ENCODE peak calls at places on chromosomes 11 and 22, in eight cellular contexts. Z, W, S, J, O, V, L and Q are unnamed samples.

GRCh38 chr11:42234381-42235035 is 775.1 kb upstream of the LRRC4C start:
- DNase-seq in O (no peak), V (no peak), L (no peak), S (no peak), Z (no peak), J (no peak), W (no peak), Q (no peak)

GRCh38 chr11:94732617-94733292 is 35.4 kb upstream of the AMOTL1 start:
- DNase-seq in S (no peak), Z (no peak), O (peak), J (no peak), L (peak), V (no peak), W (no peak), Q (no peak)

GRCh38 chr22:31291716-31292644 is at the start of gene PIK3IP1:
- DNase-seq in S (peak), J (peak), Z (peak), O (peak), V (peak), W (peak), L (peak), Q (peak)

GRCh38 chr11:95688501-95689222 is 100.9 kb downstream of the FAM76B start:
- DNase-seq in W (no peak), L (no peak), V (no peak), Z (no peak), J (no peak), O (no peak), S (no peak), Q (no peak)

GRCh38 chr22:30902496-30903357 is 65.8 kb downstream of the MORC2 start:
- DNase-seq in Z (no peak), L (no peak), V (no peak), W (no peak), O (no peak), J (no peak), S (no peak), Q (no peak)

GRCh38 chr11:94753630-94754029 is 14.5 kb upstream of the AMOTL1 start:
- DNase-seq in S (no peak), W (no peak), J (no peak), L (no peak), Z (no peak), V (no peak), O (no peak), Q (no peak)

GRCh38 chr22:22357024-22357868 is 112.7 kb downstream of the VPREB1 start:
- DNase-seq in L (peak), Z (peak), V (peak), W (peak), O (peak), J (peak), S (peak), Q (peak)

GRCh38 chr22:27905638-27906037 is 13.4 kb downstream of the PITPNB start:
- DNase-seq in O (no peak), W (no peak), S (no peak), L (no peak), J (no peak), Z (no peak), V (no peak), Q (no peak)

GRCh38 chr11:112377946-112378345 is 117.3 kb upstream of the PLET1 start:
- DNase-seq in V (no peak), W (no peak), J (no peak), L (no peak), O (no peak), Z (no peak), S (no peak), Q (no peak)

GRCh38 chr11:66885469-66886316 is 28.8 kb downstream of the LRFN4 start:
- DNase-seq in O (no peak), J (no peak), V (no peak), S (no peak), L (no peak), Z (no peak), W (no peak), Q (no peak)

GRCh38 chr22:33519140-33519973 is 400.9 kb downstream of the LARGE1 start:
- DNase-seq in J (no peak), Z (peak), S (peak), O (peak), L (peak), V (no peak), W (peak), Q (peak)